ENCODE peak calls at places on chromosome 2, in five cellular contexts. U, N, Z, R and I are unnamed samples.

GRCh38 chr2:126645211-126645618 is 10.7 kb upstream of the GYPC start:
- DNase-seq in U (no peak), N (no peak), Z (no peak), R (no peak), I (no peak)

GRCh38 chr2:233059797-233060499 is at the start of gene INPP5D:
- DNase-seq in U (no peak), N (peak), Z (peak), R (peak), I (peak)

GRCh38 chr2:168470880-168471475 is 14.9 kb downstream of the CERS6 start:
- DNase-seq in U (no peak), N (no peak), Z (no peak), R (no peak), I (no peak)

GRCh38 chr2:202147775-202148174 is 74.7 kb downstream of the KIAA2012 start:
- DNase-seq in U (no peak), N (no peak), Z (no peak), R (no peak), I (no peak)

GRCh38 chr2:118696786-118697465 is 150.5 kb downstream of the EN1 start:
- DNase-seq in U (no peak), N (no peak), Z (no peak), R (no peak), I (no peak)

GRCh38 chr2:117771969-117772630 is 42.4 kb upstream of the DDX18 start:
- DNase-seq in U (no peak), N (no peak), Z (peak), R (no peak), I (no peak)

GRCh38 chr2:240593026-240593702 is 6.6 kb downstream of the CAPN10 start:
- DNase-seq in U (no peak), N (no peak), Z (no peak), R (no peak), I (peak)

GRCh38 chr2:135998842-135999241 is 13.4 kb upstream of the DARS1 start:
- DNase-seq in U (no peak), N (no peak), Z (no peak), R (no peak), I (no peak)

GRCh38 chr2:2466534-2466933 is 135.5 kb upstream of the MYT1L start:
- DNase-seq in U (no peak), N (no peak), Z (no peak), R (no peak), I (no peak)

GRCh38 chr2:12203528-12203927 is 457.1 kb downstream of the LPIN1 start:
- DNase-seq in U (no peak), N (no peak), Z (no peak), R (no peak), I (no peak)

DNA sequence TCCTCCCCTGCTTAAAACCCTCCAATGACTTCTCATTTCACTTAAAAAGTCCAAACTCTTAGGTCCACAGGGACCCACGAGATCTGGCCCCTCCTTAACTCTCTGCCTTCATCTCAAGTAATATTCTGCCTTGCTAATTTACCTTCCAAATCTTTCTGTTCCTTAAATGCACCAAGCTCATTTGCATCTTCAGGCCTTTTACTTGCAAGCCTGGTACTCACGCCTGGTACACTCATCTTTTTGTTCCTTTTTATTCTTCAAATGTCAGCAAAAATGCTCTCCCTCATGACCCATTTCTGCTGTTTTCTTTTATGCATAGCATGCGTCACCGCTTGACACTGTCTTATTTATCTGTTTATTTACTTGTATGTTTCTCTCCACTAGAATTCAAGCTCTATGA is 2.7 kb upstream of the WIPF1 start:
- DNase-seq in U (no peak), N (no peak), Z (no peak), R (no peak), I (no peak)
- TF ChIP-seq POLR2A in U (no peak), N (no peak), Z (no peak), R (no peak), I (no peak)

GRCh38 chr2:189204322-189204941 is 24.9 kb upstream of the COL5A2 start:
- DNase-seq in U (no peak), N (no peak), Z (peak), R (no peak), I (no peak)
- H3K4me3 ChIP-seq in U (no peak), N (no peak), Z (no peak), R (no peak), I (no peak)

GRCh38 chr2:21022792-21023367 is 21.0 kb downstream of the APOB start:
- DNase-seq in U (no peak), N (no peak), Z (no peak), R (no peak), I (no peak)
- TF ChIP-seq POLR2A in U (no peak), N (no peak), Z (no peak), R (no peak), I (no peak)

GRCh38 chr2:239318091-239318725 is 82.6 kb downstream of the HDAC4 start:
- DNase-seq in U (no peak), N (no peak), Z (peak), R (no peak), I (no peak)
- H3K4me3 ChIP-seq in U (no peak), N (peak), Z (no peak), R (no peak), I (no peak)

DNA sequence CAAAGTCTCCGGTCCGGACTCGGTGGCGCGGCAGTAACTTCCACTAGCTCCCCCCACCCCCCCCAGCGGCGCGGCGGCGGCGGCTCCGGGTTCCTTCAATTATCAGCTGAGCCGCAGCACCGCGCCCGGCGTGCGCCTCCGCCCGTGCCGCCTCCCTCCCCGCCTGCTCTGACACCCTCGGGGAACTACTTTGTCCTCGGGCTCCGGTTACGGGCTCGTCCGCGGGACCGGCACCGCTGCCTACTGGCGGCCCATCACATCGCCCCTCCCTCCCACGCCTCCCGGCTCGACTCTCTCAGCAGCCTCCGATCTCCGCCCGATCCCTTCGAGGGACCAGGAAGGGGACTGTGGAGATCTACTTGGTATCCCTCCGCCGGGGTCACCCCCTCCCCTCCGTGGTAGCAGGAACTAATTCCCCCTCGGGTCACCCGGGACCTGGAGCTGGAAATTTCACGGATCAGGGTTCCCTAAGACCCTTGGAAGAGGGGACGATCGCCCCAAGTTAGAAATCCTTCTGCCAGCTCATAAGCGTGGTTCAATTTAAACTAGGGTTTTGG is at the start of gene TRIP12:
- DNase-seq in U (peak), N (peak), Z (peak), R (peak), I (peak)
- TF ChIP-seq POLR2A in U (peak), N (peak), Z (peak), R (peak), I (no peak)

DNA sequence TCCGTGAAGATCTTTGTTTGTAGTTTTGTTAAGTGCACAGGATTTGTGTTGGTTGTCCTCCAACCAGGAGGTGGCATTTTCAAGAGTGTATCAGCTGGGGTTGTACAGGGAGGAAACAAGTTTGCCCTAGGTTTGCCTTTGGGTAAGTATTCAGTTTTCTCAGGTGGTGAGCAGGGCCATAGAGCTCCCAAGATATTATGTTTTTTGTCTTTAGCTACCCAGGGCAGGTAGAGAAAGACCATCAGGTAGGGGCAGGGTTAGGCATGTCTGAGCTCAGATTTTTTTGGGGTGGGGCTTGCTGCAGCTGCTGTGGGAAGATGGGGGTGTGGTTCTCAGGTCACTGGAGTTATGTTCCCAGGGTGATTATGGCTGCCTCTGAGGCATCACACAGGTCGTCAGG is 191.6 kb downstream of the DCDC2C start:
- DNase-seq in U (no peak), N (no peak), Z (no peak), R (no peak), I (no peak)
- H3K4me3 ChIP-seq in U (no peak), N (no peak), Z (no peak), R (no peak), I (no peak)

GRCh38 chr2:793236-793635 is 116.0 kb upstream of the TMEM18 start:
- DNase-seq in U (no peak), N (no peak), Z (no peak), R (no peak), I (no peak)

GRCh38 chr2:794554-795244 is 117.5 kb upstream of the TMEM18 start:
- DNase-seq in U (no peak), N (no peak), Z (no peak), R (no peak), I (no peak)

GRCh38 chr2:797556-797955 is 120.3 kb upstream of the TMEM18 start:
- DNase-seq in U (no peak), N (no peak), Z (no peak), R (no peak), I (no peak)

GRCh38 chr2:796151-796955 is 119.1 kb upstream of the TMEM18 start:
- DNase-seq in U (no peak), N (no peak), Z (no peak), R (no peak), I (no peak)

DNA sequence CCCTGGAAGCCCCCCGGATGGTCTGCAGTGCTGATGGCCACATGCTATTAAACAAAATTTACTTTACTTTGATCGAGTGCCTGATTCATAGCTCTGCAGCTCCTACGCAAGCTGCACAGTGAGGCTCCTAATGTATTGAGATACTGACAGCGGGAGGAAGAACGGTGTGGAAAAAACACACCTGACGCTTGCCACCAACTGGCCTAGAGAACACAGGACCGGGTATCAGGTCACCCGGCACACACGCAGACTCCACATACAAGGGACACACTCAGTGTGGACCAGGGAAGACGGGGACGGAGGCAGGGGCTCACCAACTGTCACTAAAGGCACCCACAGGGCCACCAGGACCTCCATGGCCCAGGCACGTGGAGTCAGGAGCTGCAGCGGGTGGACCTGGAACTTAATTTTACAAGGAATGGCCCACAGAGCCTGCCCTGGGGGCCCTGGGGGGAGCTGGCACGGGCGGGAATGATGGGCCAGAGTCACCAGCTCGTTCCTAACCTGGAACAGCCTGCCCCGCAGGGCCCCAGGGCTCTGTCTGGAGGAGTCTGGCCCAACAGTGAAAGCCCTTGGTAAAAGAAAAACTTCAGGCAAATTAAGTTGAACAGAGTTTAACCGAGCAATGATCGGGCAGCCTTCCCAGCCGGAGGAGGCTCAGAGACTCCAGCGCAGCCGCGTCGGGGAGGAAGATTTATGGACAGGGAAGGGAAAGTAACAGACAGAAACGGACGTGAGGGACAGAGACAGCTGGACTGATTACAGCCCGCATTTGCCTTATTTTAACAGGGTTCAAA is 118.2 kb upstream of the TMEM18 start:
- DNase-seq in U (no peak), N (no peak), Z (no peak), R (no peak), I (peak)
- TF ChIP-seq POLR2A in U (no peak), N (no peak), Z (no peak), R (no peak), I (no peak)

GRCh38 chr2:116716038-116716437 is 1098.5 kb upstream of the DDX18 start:
- DNase-seq in U (no peak), N (no peak), Z (no peak), R (no peak), I (no peak)
- H3K4me3 ChIP-seq in U (no peak), N (no peak), Z (no peak), R (no peak), I (no peak)